ENCODE peak calls at places on chromosomes 1 and 21, in eight cellular contexts. H is OCI-LY7, I is PC-3, Z is hepatocyte, L is GM23338, F is GM23248, M is HCT116, C is SK-N-SH. A is an unnamed sample.

GRCh38 chr21:29208666-29209059 is 78.2 kb downstream of the MAP3K7CL start:
- DNase-seq in H (no peak), I (peak; percentile 78), Z (no peak), L (no peak), F (peak; percentile 91), M (no peak), C (no peak), A (peak; percentile 49)

GRCh38 chr1:118300808-118301207 is 115.8 kb upstream of the SPAG17 start:
- DNase-seq in H (no peak), I (no peak), Z (no peak), L (peak; percentile 60), F (no peak), M (no peak), C (no peak), A (no peak)

GRCh38 chr1:89167590-89168215 is 8.1 kb downstream of the GBP7 start:
- DNase-seq in H (no peak), I (no peak), Z (no peak), L (no peak), F (no peak), M (no peak), C (no peak), A (no peak)

GRCh38 chr1:184050631-184051030 is 899 bp upstream of the TSEN15 start:
- DNase-seq in H (peak; percentile 18), I (no peak), Z (no peak), L (no peak), F (peak; percentile 40), M (no peak), C (no peak), A (no peak)

GRCh38 chr1:22712502-22713271 is 2.0 kb downstream of the EPHB2 start:
- DNase-seq in H (no peak), I (peak; percentile 71), Z (peak; percentile 23), L (no peak), F (no peak), M (no peak), C (peak; percentile 68), A (no peak)

GRCh38 chr1:205939690-205940330 is 3.4 kb downstream of the SLC26A9 start:
- DNase-seq in H (peak; percentile 33), I (peak; percentile 35), Z (peak; percentile 60), L (peak; percentile 88), F (no peak), M (peak; percentile 31), C (peak; percentile 71), A (peak; percentile 51)

GRCh38 chr1:172810480-172810879 is 151.6 kb downstream of the FASLG start:
- DNase-seq in H (no peak), I (no peak), Z (no peak), L (no peak), F (no peak), M (no peak), C (no peak), A (no peak)

GRCh38 chr1:161044908-161045748 is 649 bp downstream of the USF1 start:
- DNase-seq in H (peak; percentile 93), I (peak; percentile 73), Z (peak; percentile 72), L (peak; percentile 76), F (peak; percentile 79), M (no peak), C (peak; percentile 79), A (peak; percentile 98)

GRCh38 chr1:20164694-20165202 is 21.1 kb upstream of the UBXN10 start:
- DNase-seq in H (no peak), I (no peak), Z (no peak), L (no peak), F (peak; percentile 9), M (no peak), C (no peak), A (no peak)

GRCh38 chr1:234965128-234965527 is 163.5 kb downstream of the TOMM20 start:
- DNase-seq in H (no peak), I (no peak), Z (no peak), L (no peak), F (no peak), M (no peak), C (no peak), A (no peak)

GRCh38 chr1:213615226-213615881 is 372.4 kb upstream of the PROX1 start:
- DNase-seq in H (no peak), I (no peak), Z (no peak), L (no peak), F (no peak), M (no peak), C (no peak), A (no peak)

DNA sequence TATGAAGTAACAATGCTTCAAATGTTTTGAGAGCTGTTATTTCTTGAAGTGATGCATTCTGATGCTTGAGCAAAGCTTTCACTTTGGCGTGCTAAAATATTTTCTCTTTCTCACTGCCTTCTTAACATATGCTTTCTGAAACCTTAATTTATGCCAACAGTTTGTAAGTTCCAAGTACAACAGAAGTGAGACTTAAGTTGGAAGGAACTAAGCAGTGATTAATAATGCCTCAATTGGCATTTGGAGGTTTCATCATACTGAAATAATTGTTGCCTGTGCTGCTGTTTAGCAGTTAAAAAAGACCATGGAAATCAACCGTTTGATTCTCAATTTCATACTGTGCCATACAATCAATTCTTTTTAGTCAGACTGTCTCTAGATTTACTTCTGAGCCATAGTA is 375.4 kb downstream of the USH2A start:
- DNase-seq in H (no peak), I (no peak), Z (no peak), L (no peak), F (peak; percentile 42), M (no peak), C (no peak), A (no peak)
- H2AFZ ChIP-seq in H (no peak overlapping the region), I (no peak overlapping the region), Z (no peak overlapping the region), L (peak overlapping the region; percentile 54), F (no peak overlapping the region), M (no peak overlapping the region), C (no peak overlapping the region), A (no peak overlapping the region)

GRCh38 chr1:58650141-58650540 is 49.7 kb downstream of the MYSM1 start:
- DNase-seq in H (no peak), I (peak; percentile 29), Z (no peak), L (no peak), F (peak; percentile 52), M (no peak), C (no peak), A (no peak)

GRCh38 chr1:58657082-58657481 is 42.8 kb downstream of the MYSM1 start:
- DNase-seq in H (peak; percentile 56), I (no peak), Z (no peak), L (no peak), F (no peak), M (no peak), C (no peak), A (no peak)

GRCh38 chr1:58652351-58653184 is 47.3 kb downstream of the MYSM1 start:
- DNase-seq in H (peak; percentile 78), I (peak; percentile 84), Z (peak; percentile 90), L (peak; percentile 90), F (peak; percentile 89), M (peak; percentile 48), C (peak; percentile 57), A (peak; percentile 89)

GRCh38 chr1:58649555-58649954 is 50.3 kb downstream of the MYSM1 start:
- DNase-seq in H (no peak), I (peak; percentile 14), Z (no peak), L (no peak), F (no peak), M (no peak), C (no peak), A (no peak)

DNA sequence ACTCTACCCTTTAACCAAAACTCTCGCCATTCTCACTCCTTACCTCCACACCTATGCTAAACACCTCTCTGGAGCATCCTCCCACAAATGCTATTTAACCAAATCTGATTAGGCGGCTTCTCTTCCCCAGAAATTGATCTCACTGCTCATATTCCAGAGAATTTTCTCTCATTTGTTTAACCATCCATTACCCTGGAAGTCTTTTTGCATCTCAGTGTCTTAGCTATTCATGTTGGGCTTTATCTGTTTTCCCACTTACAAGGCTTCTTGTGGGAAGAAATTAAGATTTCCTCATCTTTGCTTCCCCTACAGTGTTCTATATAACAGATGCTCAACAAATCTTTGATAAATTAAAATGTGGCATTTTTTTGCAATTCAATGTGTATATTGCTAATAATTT is 45.5 kb downstream of the MYSM1 start:
- DNase-seq in H (no peak), I (no peak), Z (no peak), L (no peak), F (no peak), M (no peak), C (no peak), A (no peak)
- H3K9me2 ChIP-seq in H (no peaks in the 10 kb centered on the region), I (no peaks in the 10 kb centered on the region), Z (no peaks in the 10 kb centered on the region), L (no peaks in the 10 kb centered on the region), F (no peaks in the 10 kb centered on the region), M (no peaks in the 10 kb centered on the region), C (no peaks in the 10 kb centered on the region), A (no peaks in the 10 kb centered on the region)

GRCh38 chr1:25083481-25084345 is 148.6 kb downstream of the SYF2 start:
- DNase-seq in H (no peak), I (no peak), Z (no peak), L (peak; percentile 42), F (no peak), M (no peak), C (no peak), A (no peak)
- H2AFZ ChIP-seq in H (no peak overlapping the region), I (no peak overlapping the region), Z (no peak overlapping the region), L (peak overlapping the region; percentile 18), F (no peak overlapping the region), M (no peak overlapping the region), C (no peak overlapping the region), A (no peak overlapping the region)

GRCh38 chr1:105442901-105443300 is 1613.6 kb upstream of the PRMT6 start:
- DNase-seq in H (no peak), I (no peak), Z (no peak), L (no peak), F (peak; percentile 20), M (no peak), C (no peak), A (no peak)
- H3K9me2 ChIP-seq in H (no peaks in the 10 kb centered on the region), I (no peaks in the 10 kb centered on the region), Z (no peaks in the 10 kb centered on the region), L (peaks cover 4% of the 10 kb centered on the region), F (no peaks in the 10 kb centered on the region), M (no peaks in the 10 kb centered on the region), C (no peaks in the 10 kb centered on the region), A (no peaks in the 10 kb centered on the region)

GRCh38 chr1:115492019-115492595 is 149.7 kb upstream of the VANGL1 start:
- DNase-seq in H (no peak), I (no peak), Z (no peak), L (no peak), F (no peak), M (no peak), C (no peak), A (no peak)
- H2AFZ ChIP-seq in H (no peak overlapping the region), I (no peak overlapping the region), Z (no peak overlapping the region), L (peak overlapping the region; percentile 78), F (peak overlapping the region; percentile 35), M (no peak overlapping the region), C (peak overlapping the region; percentile 37), A (no peak overlapping the region)

GRCh38 chr1:30808067-30808662 is 50.6 kb upstream of the LAPTM5 start:
- DNase-seq in H (no peak), I (no peak), Z (no peak), L (no peak), F (no peak), M (no peak), C (no peak), A (no peak)

GRCh38 chr1:30810416-30811105 is 53.0 kb upstream of the LAPTM5 start:
- DNase-seq in H (no peak), I (no peak), Z (no peak), L (no peak), F (no peak), M (no peak), C (no peak), A (no peak)

GRCh38 chr1:30811187-30811586 is 53.6 kb upstream of the LAPTM5 start:
- DNase-seq in H (no peak), I (no peak), Z (no peak), L (no peak), F (no peak), M (no peak), C (no peak), A (no peak)

GRCh38 chr1:30807318-30808066 is 49.9 kb upstream of the LAPTM5 start:
- DNase-seq in H (no peak), I (no peak), Z (no peak), L (no peak), F (peak; percentile 47), M (no peak), C (peak; percentile 72), A (peak; percentile 86)

GRCh38 chr1:30809514-30810263 is 52.1 kb upstream of the LAPTM5 start:
- DNase-seq in H (no peak), I (peak; percentile 56), Z (peak; percentile 75), L (no peak), F (peak; percentile 90), M (no peak), C (no peak), A (no peak)
- H3K9me2 ChIP-seq in H (no peaks in the 10 kb centered on the region), I (no peaks in the 10 kb centered on the region), Z (no peaks in the 10 kb centered on the region), L (no peaks in the 10 kb centered on the region), F (no peaks in the 10 kb centered on the region), M (no peaks in the 10 kb centered on the region), C (no peaks in the 10 kb centered on the region), A (no peaks in the 10 kb centered on the region)